ENCODE peak calls at places on chromosome 10, in eight cellular contexts. F is activated T-cell treated with anti-CD3 and anti-CD28 coated beads for 1 hour; R is foreskin fibroblast; K is glutamatergic neuron; S is stimulated activated CD8-positive, alpha-beta memory T cell treated with anti-CD3 and anti-CD28 coated beads, Interleukin-2, amount 100 ng/mL, for 48 hours; B is LoVo; X is non-pigmented ciliary epithelial cell; C is uterus. H is an unnamed sample.

GRCh38 chr10:88033793-88034192 is 170.4 kb downstream of the PTEN start:
- DNase-seq in F (no peak), R (no peak), K (no peak), S (no peak), B (no peak), X (no peak), C (no peak), H (no peak)

GRCh38 chr10:22434521-22434920 is 89.2 kb downstream of the SPAG6 start:
- DNase-seq in F (no peak), R (no peak), K (no peak), S (no peak), B (no peak), X (no peak), C (no peak), H (no peak)

GRCh38 chr10:31618541-31619291 is 299.7 kb downstream of the ZEB1 start:
- DNase-seq in F (no peak), R (peak), K (no peak), S (no peak), B (no peak), X (no peak), C (peak), H (no peak)

GRCh38 chr10:72250666-72251065 is 23.1 kb upstream of the DDIT4 start:
- DNase-seq in F (no peak), R (peak), K (no peak), S (no peak), B (no peak), X (peak), C (peak), H (no peak)

GRCh38 chr10:29611796-29612381 is 22.9 kb downstream of the SVIL start:
- DNase-seq in F (no peak), R (no peak), K (peak), S (no peak), B (no peak), X (no peak), C (no peak), H (no peak)

GRCh38 chr10:116430288-116430687 is 2.6 kb downstream of the PNLIPRP3 start:
- DNase-seq in F (no peak), R (no peak), K (no peak), S (no peak), B (no peak), X (no peak), C (no peak), H (no peak)

GRCh38 chr10:6803429-6803783 is 223.3 kb upstream of the PRKCQ start:
- DNase-seq in F (no peak), R (no peak), K (no peak), S (no peak), B (no peak), X (no peak), C (no peak), H (no peak)

GRCh38 chr10:90621577-90621976 is 236.3 kb downstream of the HTR7 start:
- DNase-seq in F (no peak), R (peak), K (no peak), S (no peak), B (no peak), X (no peak), C (no peak), H (peak)

GRCh38 chr10:60666221-60666620 is 112.1 kb upstream of the CDK1 start:
- DNase-seq in F (no peak), R (no peak), K (no peak), S (no peak), B (no peak), X (no peak), C (no peak), H (peak)

GRCh38 chr10:45437587-45438456 is 63.8 kb downstream of the ALOX5 start:
- DNase-seq in F (no peak), R (no peak), K (no peak), S (no peak), B (no peak), X (no peak), C (no peak), H (no peak)

GRCh38 chr10:25130911-25131310 is 43.9 kb upstream of the GPR158 start:
- DNase-seq in F (no peak), R (peak), K (no peak), S (no peak), B (no peak), X (no peak), C (no peak), H (no peak)

GRCh38 chr10:11875499-11876281 is 52.5 kb downstream of the PROSER2 start:
- DNase-seq in F (no peak), R (peak), K (no peak), S (no peak), B (peak), X (peak), C (peak), H (peak)

GRCh38 chr10:450463-450862 is 239.0 kb downstream of the DIP2C start:
- DNase-seq in F (no peak), R (no peak), K (no peak), S (no peak), B (no peak), X (no peak), C (no peak), H (no peak)

GRCh38 chr10:77037735-77038411 is 599.7 kb downstream of the KCNMA1 start:
- DNase-seq in F (no peak), R (no peak), K (no peak), S (no peak), B (no peak), X (no peak), C (no peak), H (peak)

H was measured in A673.